ENCODE peak calls at places on chromosomes 6 and 20, in five cellular contexts. One of them, this sample, is unnamed.

GRCh38 chr20:324177-325042 is 942 bp upstream of the SOX12 start:
- DNase-seq in SK-N-SH: peak
- DNase-seq in A549: peak
- DNase-seq in IMR-90: peak
- DNase-seq in K562: peak
- DNase-seq in this sample: no peak

GRCh38 chr20:63594043-63594561 is 20.1 kb upstream of the HELZ2 start:
- DNase-seq in SK-N-SH: no peak
- DNase-seq in A549: no peak
- DNase-seq in IMR-90: peak
- DNase-seq in K562: no peak
- DNase-seq in this sample: no peak

GRCh38 chr6:109794201-109794926 is 103.3 kb downstream of the FIG4 start:
- DNase-seq in SK-N-SH: peak
- DNase-seq in A549: no peak
- DNase-seq in IMR-90: peak
- DNase-seq in K562: no peak
- DNase-seq in this sample: no peak

GRCh38 chr6:17032595-17033591 is 69.0 kb upstream of the STMND1 start:
- DNase-seq in SK-N-SH: no peak
- DNase-seq in A549: peak
- DNase-seq in IMR-90: peak
- DNase-seq in K562: no peak
- DNase-seq in this sample: no peak

GRCh38 chr20:43669332-43669731 is 2.4 kb downstream of the MYBL2 start:
- DNase-seq in SK-N-SH: no peak
- DNase-seq in A549: peak
- DNase-seq in IMR-90: peak
- DNase-seq in K562: no peak
- DNase-seq in this sample: no peak

GRCh38 chr20:18018100-18018499 is 39.6 kb downstream of the OVOL2 start:
- DNase-seq in SK-N-SH: no peak
- DNase-seq in A549: no peak
- DNase-seq in IMR-90: no peak
- DNase-seq in K562: no peak
- DNase-seq in this sample: no peak

GRCh38 chr6:46757206-46757564 is 10.5 kb downstream of the ANKRD66 start:
- DNase-seq in SK-N-SH: no peak
- DNase-seq in A549: no peak
- DNase-seq in IMR-90: no peak
- DNase-seq in K562: no peak
- DNase-seq in this sample: no peak

GRCh38 chr6:26286168-26286854 is 78.7 kb upstream of the BTN3A2 start:
- DNase-seq in SK-N-SH: peak
- DNase-seq in A549: peak
- DNase-seq in IMR-90: peak
- DNase-seq in K562: peak
- DNase-seq in this sample: no peak

GRCh38 chr6:169162968-169163903 is 90.4 kb downstream of the THBS2 start:
- DNase-seq in SK-N-SH: peak
- DNase-seq in A549: peak
- DNase-seq in IMR-90: peak
- DNase-seq in K562: no peak
- DNase-seq in this sample: no peak

GRCh38 chr6:1438471-1438881 is 49.1 kb downstream of the FOXF2 start:
- DNase-seq in SK-N-SH: no peak
- DNase-seq in A549: no peak
- DNase-seq in IMR-90: no peak
- DNase-seq in K562: no peak
- DNase-seq in this sample: no peak

GRCh38 chr6:26043389-26044139 is 43.7 kb upstream of the HFE start:
- DNase-seq in SK-N-SH: peak
- DNase-seq in A549: peak
- DNase-seq in IMR-90: peak
- DNase-seq in K562: no peak
- DNase-seq in this sample: peak

GRCh38 chr6:35294308-35294945 is 3.2 kb upstream of the DEF6 start:
- DNase-seq in SK-N-SH: peak
- DNase-seq in A549: peak
- DNase-seq in IMR-90: peak
- DNase-seq in K562: peak
- DNase-seq in this sample: no peak

GRCh38 chr6:55617272-55617671 is 38.3 kb upstream of the HMGCLL1 start:
- DNase-seq in SK-N-SH: peak
- DNase-seq in A549: peak
- DNase-seq in IMR-90: peak
- DNase-seq in K562: no peak
- DNase-seq in this sample: no peak

GRCh38 chr6:33091957-33092356 is 16.2 kb downstream of the HLA-DPB1 start:
- DNase-seq in SK-N-SH: peak
- DNase-seq in A549: peak
- DNase-seq in IMR-90: no peak
- DNase-seq in K562: peak
- DNase-seq in this sample: no peak

GRCh38 chr6:132751306-132751705 is 6.4 kb downstream of the VNN2 start:
- DNase-seq in SK-N-SH: no peak
- DNase-seq in A549: no peak
- DNase-seq in IMR-90: no peak
- DNase-seq in K562: no peak
- DNase-seq in this sample: peak

GRCh38 chr20:25626779-25627178 is 3.0 kb upstream of the NANP start:
- DNase-seq in SK-N-SH: no peak
- DNase-seq in A549: no peak
- DNase-seq in IMR-90: no peak
- DNase-seq in K562: no peak
- DNase-seq in this sample: no peak

GRCh38 chr6:71012871-71013456 is 56.1 kb upstream of the B3GAT2 start:
- DNase-seq in SK-N-SH: peak
- DNase-seq in A549: peak
- DNase-seq in IMR-90: peak
- DNase-seq in K562: peak
- DNase-seq in this sample: peak

GRCh38 chr6:48150701-48151100 is 39.7 kb upstream of the PTCHD4 start:
- DNase-seq in SK-N-SH: no peak
- DNase-seq in A549: no peak
- DNase-seq in IMR-90: no peak
- DNase-seq in K562: no peak
- DNase-seq in this sample: no peak

GRCh38 chr6:63598251-63599036 is 26.2 kb downstream of the LOC128125822 start:
- DNase-seq in SK-N-SH: peak
- DNase-seq in A549: peak
- DNase-seq in IMR-90: peak
- DNase-seq in K562: peak
- DNase-seq in this sample: peak

GRCh38 chr20:47125553-47126373 is 230.7 kb downstream of the ZMYND8 start:
- DNase-seq in SK-N-SH: no peak
- DNase-seq in A549: no peak
- DNase-seq in IMR-90: no peak
- DNase-seq in K562: no peak
- DNase-seq in this sample: no peak

GRCh38 chr6:109002100-109002697 is 92.4 kb downstream of the SESN1 start:
- DNase-seq in SK-N-SH: no peak
- DNase-seq in A549: no peak
- DNase-seq in IMR-90: peak
- DNase-seq in K562: no peak
- DNase-seq in this sample: no peak

GRCh38 chr6:122669868-122670267 is 59.7 kb downstream of the PKIB start:
- DNase-seq in SK-N-SH: no peak
- DNase-seq in A549: no peak
- DNase-seq in IMR-90: no peak
- DNase-seq in K562: no peak
- DNase-seq in this sample: no peak

GRCh38 chr6:11113038-11113437 is 1.5 kb upstream of the ERVFRD-1 start:
- DNase-seq in SK-N-SH: no peak
- DNase-seq in A549: no peak
- DNase-seq in IMR-90: no peak
- DNase-seq in K562: no peak
- DNase-seq in this sample: no peak

GRCh38 chr6:93779086-93779858 is 359.9 kb upstream of the EPHA7 start:
- DNase-seq in SK-N-SH: no peak
- DNase-seq in A549: peak
- DNase-seq in IMR-90: no peak
- DNase-seq in K562: no peak
- DNase-seq in this sample: no peak

GRCh38 chr6:139369568-139370046 is 4.8 kb downstream of the CITED2 start:
- DNase-seq in SK-N-SH: peak
- DNase-seq in A549: peak
- DNase-seq in IMR-90: peak
- DNase-seq in K562: no peak
- DNase-seq in this sample: no peak

GRCh38 chr6:30871592-30872183 is 12.6 kb upstream of the DDR1 start:
- DNase-seq in SK-N-SH: no peak
- DNase-seq in A549: no peak
- DNase-seq in IMR-90: no peak
- DNase-seq in K562: no peak
- DNase-seq in this sample: no peak

GRCh38 chr20:37955511-37955910 is 52.6 kb downstream of the VSTM2L start:
- DNase-seq in SK-N-SH: no peak
- DNase-seq in A549: no peak
- DNase-seq in IMR-90: no peak
- DNase-seq in K562: no peak
- DNase-seq in this sample: no peak

GRCh38 chr6:98825602-98826230 is 8.7 kb upstream of the POU3F2 start:
- DNase-seq in SK-N-SH: no peak
- DNase-seq in A549: no peak
- DNase-seq in IMR-90: no peak
- DNase-seq in K562: no peak
- DNase-seq in this sample: no peak

GRCh38 chr20:23920936-23921335 is 41.4 kb upstream of the CST5 start:
- DNase-seq in SK-N-SH: peak
- DNase-seq in A549: no peak
- DNase-seq in IMR-90: no peak
- DNase-seq in K562: no peak
- DNase-seq in this sample: no peak

GRCh38 chr6:161151660-161152526 is 122.0 kb downstream of the AGPAT4 start:
- DNase-seq in SK-N-SH: no peak
- DNase-seq in A549: no peak
- DNase-seq in IMR-90: no peak
- DNase-seq in K562: no peak
- DNase-seq in this sample: no peak

GRCh38 chr6:157513004-157513603 is 132.1 kb downstream of the ZDHHC14 start:
- DNase-seq in SK-N-SH: no peak
- DNase-seq in A549: no peak
- DNase-seq in IMR-90: peak
- DNase-seq in K562: no peak
- DNase-seq in this sample: no peak

GRCh38 chr6:135675862-135676261 is 175.6 kb upstream of the PDE7B start:
- DNase-seq in SK-N-SH: peak
- DNase-seq in A549: peak
- DNase-seq in IMR-90: peak
- DNase-seq in K562: peak
- DNase-seq in this sample: peak

GRCh38 chr6:45722876-45723275 is 292.8 kb downstream of the CLIC5 start:
- DNase-seq in SK-N-SH: no peak
- DNase-seq in A549: no peak
- DNase-seq in IMR-90: no peak
- DNase-seq in K562: no peak
- DNase-seq in this sample: no peak
- TF ChIP-seq RCOR1 in SK-N-SH: no peak
- TF ChIP-seq RCOR1 in A549: no peak
- TF ChIP-seq RCOR1 in IMR-90: no peak
- TF ChIP-seq RCOR1 in K562: no peak
- TF ChIP-seq RCOR1 in this sample: no peak

DNA sequence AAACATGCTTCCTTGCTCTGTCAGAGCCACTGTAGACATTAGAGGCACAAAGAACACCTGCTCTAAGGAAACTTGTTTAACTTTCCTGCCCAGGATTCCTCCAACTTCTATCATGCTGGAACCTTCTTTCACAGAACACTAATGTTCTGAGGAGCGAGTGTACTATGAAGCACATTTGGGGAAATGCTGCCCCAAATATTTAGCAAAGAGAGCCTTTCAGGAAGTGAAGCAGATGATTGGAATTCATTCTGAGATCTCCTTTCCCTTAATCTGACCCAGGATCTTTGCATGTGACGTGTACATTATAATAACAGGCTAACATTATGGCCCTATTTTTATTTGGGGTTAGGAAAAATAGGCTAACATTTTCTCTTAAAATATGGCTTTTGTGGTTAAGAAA is 21.0 kb upstream of the FYN start:
- DNase-seq in SK-N-SH: no peak
- DNase-seq in A549: no peak
- DNase-seq in IMR-90: peak
- DNase-seq in K562: no peak
- DNase-seq in this sample: no peak
- TF ChIP-seq RCOR1 in SK-N-SH: no peak
- TF ChIP-seq RCOR1 in A549: no peak
- TF ChIP-seq RCOR1 in IMR-90: no peak
- TF ChIP-seq RCOR1 in K562: no peak
- TF ChIP-seq RCOR1 in this sample: no peak

GRCh38 chr20:8788275-8788674 is 280.6 kb upstream of the PLCB4 start:
- DNase-seq in SK-N-SH: no peak
- DNase-seq in A549: no peak
- DNase-seq in IMR-90: no peak
- DNase-seq in K562: no peak
- DNase-seq in this sample: no peak

GRCh38 chr20:8786383-8786782 is 282.5 kb upstream of the PLCB4 start:
- DNase-seq in SK-N-SH: no peak
- DNase-seq in A549: no peak
- DNase-seq in IMR-90: no peak
- DNase-seq in K562: no peak
- DNase-seq in this sample: no peak

GRCh38 chr20:8787090-8787489 is 281.8 kb upstream of the PLCB4 start:
- DNase-seq in SK-N-SH: no peak
- DNase-seq in A549: no peak
- DNase-seq in IMR-90: no peak
- DNase-seq in K562: no peak
- DNase-seq in this sample: no peak

GRCh38 chr20:8788831-8789230 is 280.1 kb upstream of the PLCB4 start:
- DNase-seq in SK-N-SH: no peak
- DNase-seq in A549: no peak
- DNase-seq in IMR-90: no peak
- DNase-seq in K562: no peak
- DNase-seq in this sample: no peak

GRCh38 chr20:8790442-8791074 is 278.3 kb upstream of the PLCB4 start:
- DNase-seq in SK-N-SH: peak
- DNase-seq in A549: peak
- DNase-seq in IMR-90: peak
- DNase-seq in K562: peak
- DNase-seq in this sample: no peak
- TF ChIP-seq RCOR1 in SK-N-SH: no peak
- TF ChIP-seq RCOR1 in A549: no peak
- TF ChIP-seq RCOR1 in IMR-90: no peak
- TF ChIP-seq RCOR1 in K562: peak
- TF ChIP-seq RCOR1 in this sample: no peak

GRCh38 chr20:39660251-39660650 is 698.1 kb downstream of the DHX35 start:
- DNase-seq in SK-N-SH: no peak
- DNase-seq in A549: no peak
- DNase-seq in IMR-90: no peak
- DNase-seq in K562: no peak
- DNase-seq in this sample: no peak

GRCh38 chr20:39660965-39661364 is 698.8 kb downstream of the DHX35 start:
- DNase-seq in SK-N-SH: no peak
- DNase-seq in A549: no peak
- DNase-seq in IMR-90: no peak
- DNase-seq in K562: no peak
- DNase-seq in this sample: no peak

GRCh38 chr20:39659010-39659409 is 696.9 kb downstream of the DHX35 start:
- DNase-seq in SK-N-SH: no peak
- DNase-seq in A549: no peak
- DNase-seq in IMR-90: no peak
- DNase-seq in K562: no peak
- DNase-seq in this sample: no peak

GRCh38 chr20:39661833-39662232 is 699.7 kb downstream of the DHX35 start:
- DNase-seq in SK-N-SH: no peak
- DNase-seq in A549: peak
- DNase-seq in IMR-90: no peak
- DNase-seq in K562: no peak
- DNase-seq in this sample: no peak
- TF ChIP-seq RCOR1 in SK-N-SH: no peak
- TF ChIP-seq RCOR1 in A549: no peak
- TF ChIP-seq RCOR1 in IMR-90: no peak
- TF ChIP-seq RCOR1 in K562: no peak
- TF ChIP-seq RCOR1 in this sample: no peak